ENCODE peak calls at places on chromosomes 11 and 22, in six cellular contexts. One of them, this sample, is unnamed.

GRCh38 chr11:64210301-64211020 is 3.9 kb downstream of the FERMT3 start:
- DNase-seq in cardiac muscle cell: no peak
- DNase-seq in AG04450: no peak
- DNase-seq in upper lobe of right lung: peak; percentile 62
- DNase-seq in dorsolateral prefrontal cortex: no peak
- DNase-seq in CD8-positive, alpha-beta T cell: no peak
- DNase-seq in this sample: no peak

GRCh38 chr22:42068351-42068730 is 2.3 kb downstream of the NAGA start:
- DNase-seq in dorsolateral prefrontal cortex: no peak
- DNase-seq in upper lobe of right lung: no peak
- DNase-seq in cardiac muscle cell: no peak
- DNase-seq in CD8-positive, alpha-beta T cell: no peak
- DNase-seq in AG04450: no peak
- DNase-seq in this sample: no peak

GRCh38 chr11:72975778-72976520 is 161.7 kb downstream of the ATG16L2 start:
- DNase-seq in dorsolateral prefrontal cortex: no peak
- DNase-seq in AG04450: peak; percentile 59
- DNase-seq in cardiac muscle cell: peak; percentile 90
- DNase-seq in CD8-positive, alpha-beta T cell: no peak
- DNase-seq in upper lobe of right lung: no peak
- DNase-seq in this sample: no peak

GRCh38 chr11:66904561-66904960 is 47.7 kb downstream of the LRFN4 start:
- DNase-seq in AG04450: no peak
- DNase-seq in dorsolateral prefrontal cortex: no peak
- DNase-seq in upper lobe of right lung: no peak
- DNase-seq in cardiac muscle cell: no peak
- DNase-seq in CD8-positive, alpha-beta T cell: no peak
- DNase-seq in this sample: no peak

GRCh38 chr22:50246242-50247175 is 1.7 kb upstream of the TUBGCP6 start:
- DNase-seq in dorsolateral prefrontal cortex: no peak
- DNase-seq in cardiac muscle cell: no peak
- DNase-seq in upper lobe of right lung: no peak
- DNase-seq in CD8-positive, alpha-beta T cell: no peak
- DNase-seq in AG04450: no peak
- DNase-seq in this sample: no peak

GRCh38 chr22:31586137-31586920 is 75.7 kb downstream of the PISD start:
- DNase-seq in upper lobe of right lung: no peak
- DNase-seq in CD8-positive, alpha-beta T cell: no peak
- DNase-seq in cardiac muscle cell: peak; percentile 91
- DNase-seq in AG04450: no peak
- DNase-seq in dorsolateral prefrontal cortex: no peak
- DNase-seq in this sample: no peak

GRCh38 chr11:28542556-28542955 is 434.4 kb downstream of the METTL15 start:
- DNase-seq in upper lobe of right lung: no peak
- DNase-seq in dorsolateral prefrontal cortex: no peak
- DNase-seq in AG04450: no peak
- DNase-seq in CD8-positive, alpha-beta T cell: no peak
- DNase-seq in cardiac muscle cell: no peak
- DNase-seq in this sample: no peak

GRCh38 chr22:48980918-48981317 is 846.8 kb downstream of the BRD1 start:
- DNase-seq in upper lobe of right lung: no peak
- DNase-seq in AG04450: no peak
- DNase-seq in dorsolateral prefrontal cortex: no peak
- DNase-seq in CD8-positive, alpha-beta T cell: no peak
- DNase-seq in cardiac muscle cell: no peak
- DNase-seq in this sample: no peak

GRCh38 chr11:69534166-69534530 is 52.7 kb downstream of the LINC01488 start:
- DNase-seq in AG04450: no peak
- DNase-seq in upper lobe of right lung: peak; percentile 58
- DNase-seq in CD8-positive, alpha-beta T cell: no peak
- DNase-seq in cardiac muscle cell: no peak
- DNase-seq in dorsolateral prefrontal cortex: no peak
- DNase-seq in this sample: no peak

GRCh38 chr11:70764356-70764905 is 366.1 kb downstream of the CTTN start:
- DNase-seq in AG04450: no peak
- DNase-seq in CD8-positive, alpha-beta T cell: no peak
- DNase-seq in dorsolateral prefrontal cortex: no peak
- DNase-seq in upper lobe of right lung: no peak
- DNase-seq in cardiac muscle cell: no peak
- DNase-seq in this sample: no peak

GRCh38 chr22:17903564-17904295 is 120.6 kb downstream of the MICAL3 start:
- DNase-seq in dorsolateral prefrontal cortex: no peak
- DNase-seq in upper lobe of right lung: no peak
- DNase-seq in CD8-positive, alpha-beta T cell: no peak
- DNase-seq in cardiac muscle cell: no peak
- DNase-seq in AG04450: no peak
- DNase-seq in this sample: no peak

GRCh38 chr11:83326326-83326725 is 40.2 kb upstream of the CCDC90B start:
- DNase-seq in AG04450: no peak
- DNase-seq in CD8-positive, alpha-beta T cell: no peak
- DNase-seq in dorsolateral prefrontal cortex: no peak
- DNase-seq in cardiac muscle cell: no peak
- DNase-seq in upper lobe of right lung: no peak
- DNase-seq in this sample: no peak

GRCh38 chr11:78840623-78841022 is 266.0 kb upstream of the NARS2 start:
- DNase-seq in CD8-positive, alpha-beta T cell: no peak
- DNase-seq in cardiac muscle cell: peak; percentile 78
- DNase-seq in dorsolateral prefrontal cortex: no peak
- DNase-seq in AG04450: peak; percentile 48
- DNase-seq in upper lobe of right lung: no peak
- DNase-seq in this sample: no peak

GRCh38 chr11:44797886-44798683 is 71.3 kb downstream of the TSPAN18 start:
- DNase-seq in AG04450: no peak
- DNase-seq in upper lobe of right lung: peak; percentile 22
- DNase-seq in cardiac muscle cell: peak; percentile 41
- DNase-seq in CD8-positive, alpha-beta T cell: no peak
- DNase-seq in dorsolateral prefrontal cortex: no peak
- DNase-seq in this sample: no peak

GRCh38 chr11:107921997-107922396 is 6.3 kb upstream of the RAB39A start:
- DNase-seq in CD8-positive, alpha-beta T cell: no peak
- DNase-seq in AG04450: no peak
- DNase-seq in upper lobe of right lung: no peak
- DNase-seq in cardiac muscle cell: no peak
- DNase-seq in dorsolateral prefrontal cortex: no peak
- DNase-seq in this sample: no peak
- H3K27ac ChIP-seq in CD8-positive, alpha-beta T cell: no peak overlapping the region
- H3K27ac ChIP-seq in AG04450: no peak overlapping the region
- H3K27ac ChIP-seq in upper lobe of right lung: no peak overlapping the region
- H3K27ac ChIP-seq in cardiac muscle cell: no peak overlapping the region
- H3K27ac ChIP-seq in dorsolateral prefrontal cortex: no peak overlapping the region
- H3K27ac ChIP-seq in this sample: no peak overlapping the region

GRCh38 chr11:77066229-77067023 is at the start of gene CAPN5:
- DNase-seq in CD8-positive, alpha-beta T cell: peak; percentile 82
- DNase-seq in dorsolateral prefrontal cortex: peak; percentile 93
- DNase-seq in cardiac muscle cell: peak; percentile 98
- DNase-seq in upper lobe of right lung: peak; percentile 95
- DNase-seq in AG04450: peak; percentile 76
- DNase-seq in this sample: peak; percentile 92
- H3K27ac ChIP-seq in CD8-positive, alpha-beta T cell: peak within 1 kb of the TSS; percentile 48
- H3K27ac ChIP-seq in dorsolateral prefrontal cortex: peak within 1 kb of the TSS; percentile 89
- H3K27ac ChIP-seq in cardiac muscle cell: peak within 1 kb of the TSS; percentile 64
- H3K27ac ChIP-seq in upper lobe of right lung: peak within 1 kb of the TSS; percentile 84
- H3K27ac ChIP-seq in AG04450: peak within 1 kb of the TSS; percentile 87
- H3K27ac ChIP-seq in this sample: peak within 1 kb of the TSS; percentile 82

GRCh38 chr11:65446446-65447277 is 24.1 kb downstream of the NEAT1 start:
- DNase-seq in upper lobe of right lung: no peak
- DNase-seq in cardiac muscle cell: peak; percentile 62
- DNase-seq in dorsolateral prefrontal cortex: no peak
- DNase-seq in CD8-positive, alpha-beta T cell: no peak
- DNase-seq in AG04450: no peak
- DNase-seq in this sample: no peak
- H3K27ac ChIP-seq in upper lobe of right lung: peak overlapping the region; percentile 42
- H3K27ac ChIP-seq in cardiac muscle cell: no peak overlapping the region
- H3K27ac ChIP-seq in dorsolateral prefrontal cortex: no peak overlapping the region
- H3K27ac ChIP-seq in CD8-positive, alpha-beta T cell: no peak overlapping the region
- H3K27ac ChIP-seq in AG04450: peak overlapping the region; percentile 57
- H3K27ac ChIP-seq in this sample: peak overlapping the region; percentile 59

GRCh38 chr11:35526370-35526792 is 965 bp upstream of the PAMR1 start:
- DNase-seq in CD8-positive, alpha-beta T cell: no peak
- DNase-seq in upper lobe of right lung: no peak
- DNase-seq in AG04450: no peak
- DNase-seq in cardiac muscle cell: no peak
- DNase-seq in dorsolateral prefrontal cortex: no peak
- DNase-seq in this sample: no peak

GRCh38 chr11:35525501-35526175 is at the start of gene PAMR1:
- DNase-seq in CD8-positive, alpha-beta T cell: no peak
- DNase-seq in upper lobe of right lung: peak; percentile 66
- DNase-seq in AG04450: peak; percentile 65
- DNase-seq in cardiac muscle cell: peak; percentile 89
- DNase-seq in dorsolateral prefrontal cortex: no peak
- DNase-seq in this sample: no peak

GRCh38 chr11:35523351-35523768 is 2.1 kb downstream of the PAMR1 start:
- DNase-seq in AG04450: no peak
- DNase-seq in upper lobe of right lung: no peak
- DNase-seq in CD8-positive, alpha-beta T cell: no peak
- DNase-seq in dorsolateral prefrontal cortex: no peak
- DNase-seq in cardiac muscle cell: no peak
- DNase-seq in this sample: no peak

GRCh38 chr11:35524780-35525179 is 636 bp downstream of the PAMR1 start:
- DNase-seq in dorsolateral prefrontal cortex: no peak
- DNase-seq in cardiac muscle cell: peak; percentile 54
- DNase-seq in CD8-positive, alpha-beta T cell: no peak
- DNase-seq in AG04450: no peak
- DNase-seq in upper lobe of right lung: no peak
- DNase-seq in this sample: no peak

DNA sequence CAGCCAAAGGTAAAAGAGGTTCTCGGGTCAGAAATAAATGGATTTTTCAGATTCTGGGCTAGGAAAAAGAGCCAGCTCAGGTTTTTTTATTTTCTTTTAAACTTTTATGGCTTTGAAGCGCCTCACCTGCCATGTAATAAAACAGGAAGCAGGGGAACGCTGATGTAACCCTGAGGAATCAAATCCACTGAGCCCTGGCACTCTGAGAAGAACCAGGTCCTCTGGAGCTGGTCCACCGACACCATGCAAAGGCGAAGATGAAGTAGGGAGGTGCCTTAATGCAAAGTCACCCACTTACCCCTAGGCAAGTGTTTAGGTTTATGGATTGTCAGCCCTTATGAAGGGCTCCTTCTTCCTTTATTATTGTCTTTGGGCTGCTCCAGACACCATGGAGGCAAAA is 1.6 kb downstream of the PAMR1 start:
- DNase-seq in cardiac muscle cell: no peak
- DNase-seq in AG04450: no peak
- DNase-seq in upper lobe of right lung: no peak
- DNase-seq in CD8-positive, alpha-beta T cell: no peak
- DNase-seq in dorsolateral prefrontal cortex: no peak
- DNase-seq in this sample: no peak
- H3K27ac ChIP-seq in cardiac muscle cell: no peak overlapping the region
- H3K27ac ChIP-seq in AG04450: peak overlapping the region; percentile 4
- H3K27ac ChIP-seq in upper lobe of right lung: no peak overlapping the region
- H3K27ac ChIP-seq in CD8-positive, alpha-beta T cell: no peak overlapping the region
- H3K27ac ChIP-seq in dorsolateral prefrontal cortex: no peak overlapping the region
- H3K27ac ChIP-seq in this sample: no peak overlapping the region

GRCh38 chr22:36469094-36469710 is 12.2 kb downstream of the TXN2 start:
- DNase-seq in upper lobe of right lung: no peak
- DNase-seq in cardiac muscle cell: no peak
- DNase-seq in CD8-positive, alpha-beta T cell: no peak
- DNase-seq in AG04450: no peak
- DNase-seq in dorsolateral prefrontal cortex: no peak
- DNase-seq in this sample: no peak

GRCh38 chr22:36466258-36466657 is 15.2 kb downstream of the TXN2 start:
- DNase-seq in dorsolateral prefrontal cortex: no peak
- DNase-seq in upper lobe of right lung: no peak
- DNase-seq in AG04450: no peak
- DNase-seq in CD8-positive, alpha-beta T cell: no peak
- DNase-seq in cardiac muscle cell: no peak
- DNase-seq in this sample: no peak

GRCh38 chr22:36470162-36470993 is 11.1 kb downstream of the TXN2 start:
- DNase-seq in CD8-positive, alpha-beta T cell: peak; percentile 83
- DNase-seq in cardiac muscle cell: peak; percentile 92
- DNase-seq in dorsolateral prefrontal cortex: peak; percentile 85
- DNase-seq in AG04450: peak; percentile 83
- DNase-seq in upper lobe of right lung: peak; percentile 85
- DNase-seq in this sample: peak; percentile 75

GRCh38 chr22:36467042-36467810 is 14.2 kb downstream of the TXN2 start:
- DNase-seq in dorsolateral prefrontal cortex: no peak
- DNase-seq in cardiac muscle cell: peak; percentile 91
- DNase-seq in CD8-positive, alpha-beta T cell: no peak
- DNase-seq in upper lobe of right lung: no peak
- DNase-seq in AG04450: no peak
- DNase-seq in this sample: no peak

GRCh38 chr22:36467946-36468345 is 13.5 kb downstream of the TXN2 start:
- DNase-seq in AG04450: peak; percentile 94
- DNase-seq in dorsolateral prefrontal cortex: no peak
- DNase-seq in CD8-positive, alpha-beta T cell: no peak
- DNase-seq in cardiac muscle cell: peak; percentile 96
- DNase-seq in upper lobe of right lung: no peak
- DNase-seq in this sample: no peak
- H3K27ac ChIP-seq in AG04450: peak overlapping the region; percentile 99
- H3K27ac ChIP-seq in dorsolateral prefrontal cortex: peak overlapping the region; percentile 43
- H3K27ac ChIP-seq in CD8-positive, alpha-beta T cell: no peak overlapping the region
- H3K27ac ChIP-seq in cardiac muscle cell: peak overlapping the region; percentile 41
- H3K27ac ChIP-seq in upper lobe of right lung: peak overlapping the region; percentile 75
- H3K27ac ChIP-seq in this sample: no peak overlapping the region

DNA sequence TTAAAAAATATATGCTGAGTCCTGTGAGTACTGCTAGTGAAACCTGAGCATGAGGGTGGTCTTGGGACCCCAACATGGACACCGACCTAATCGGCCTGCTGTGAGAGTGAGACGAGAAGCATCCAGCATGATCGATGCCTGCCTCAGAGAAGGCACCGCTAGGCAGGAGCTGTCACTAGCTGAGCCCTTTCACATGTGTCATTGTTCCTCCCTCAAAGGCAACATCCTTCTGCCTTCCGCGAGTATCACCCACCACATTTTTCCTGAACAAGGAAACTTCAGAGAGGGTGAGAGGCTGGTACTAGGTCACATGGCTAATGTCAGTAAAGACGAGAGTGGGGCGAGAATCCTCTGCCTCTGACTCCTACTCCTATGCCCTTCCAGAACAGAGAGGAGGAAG is 35.6 kb downstream of the AP1B1 start:
- DNase-seq in cardiac muscle cell: no peak
- DNase-seq in AG04450: no peak
- DNase-seq in dorsolateral prefrontal cortex: no peak
- DNase-seq in CD8-positive, alpha-beta T cell: no peak
- DNase-seq in upper lobe of right lung: no peak
- DNase-seq in this sample: no peak
- H3K27ac ChIP-seq in cardiac muscle cell: no peak overlapping the region
- H3K27ac ChIP-seq in AG04450: no peak overlapping the region
- H3K27ac ChIP-seq in dorsolateral prefrontal cortex: no peak overlapping the region
- H3K27ac ChIP-seq in CD8-positive, alpha-beta T cell: no peak overlapping the region
- H3K27ac ChIP-seq in upper lobe of right lung: no peak overlapping the region
- H3K27ac ChIP-seq in this sample: peak overlapping the region; percentile 5

GRCh38 chr22:29485448-29485847 is 5.4 kb downstream of the NEFH start:
- DNase-seq in CD8-positive, alpha-beta T cell: no peak
- DNase-seq in dorsolateral prefrontal cortex: no peak
- DNase-seq in upper lobe of right lung: no peak
- DNase-seq in AG04450: no peak
- DNase-seq in cardiac muscle cell: no peak
- DNase-seq in this sample: no peak
- H3K27ac ChIP-seq in CD8-positive, alpha-beta T cell: no peak overlapping the region
- H3K27ac ChIP-seq in dorsolateral prefrontal cortex: no peak overlapping the region
- H3K27ac ChIP-seq in upper lobe of right lung: no peak overlapping the region
- H3K27ac ChIP-seq in AG04450: no peak overlapping the region
- H3K27ac ChIP-seq in cardiac muscle cell: no peak overlapping the region
- H3K27ac ChIP-seq in this sample: no peak overlapping the region

This sample was measured in substantia nigra.